ENCODE peak calls at places on chromosome 7, in ten cellular contexts. G, Z, I, U, H, S, C, D, F and M are unnamed samples.

GRCh38 chr7:6367701-6368211 is 80.0 kb downstream of the DAGLB start:
- DNase-seq in G (no peak), Z (no peak), I (no peak), U (no peak), H (no peak), S (no peak), C (no peak), D (peak; percentile 38), F (no peak), M (no peak)

GRCh38 chr7:33686001-33686591 is 219.2 kb upstream of the BMPER start:
- DNase-seq in G (no peak), Z (no peak), I (peak; percentile 29), U (peak; percentile 17), H (no peak), S (no peak), C (no peak), D (no peak), F (no peak), M (no peak)

GRCh38 chr7:10122573-10123100 is 851.0 kb upstream of the PHF14 start:
- DNase-seq in G (peak; percentile 20), Z (no peak), I (no peak), U (no peak), H (no peak), S (peak; percentile 92), C (no peak), D (no peak), F (no peak), M (no peak)

GRCh38 chr7:37346761-37347160 is 101.9 kb downstream of the ELMO1 start:
- DNase-seq in G (no peak), Z (no peak), I (no peak), U (no peak), H (no peak), S (peak; percentile 83), C (no peak), D (no peak), F (no peak), M (no peak)

GRCh38 chr7:5211730-5212482 is 21.9 kb downstream of the WIPI2 start:
- DNase-seq in G (no peak), Z (no peak), I (no peak), U (no peak), H (no peak), S (no peak), C (no peak), D (no peak), F (no peak), M (no peak)

GRCh38 chr7:98211221-98211675 is at the start of gene BHLHA15:
- DNase-seq in G (peak; percentile 41), Z (no peak), I (peak; percentile 96), U (peak; percentile 63), H (no peak), S (no peak), C (no peak), D (peak; percentile 16), F (no peak), M (no peak)

GRCh38 chr7:118026791-118027190 is 153.6 kb upstream of the CTTNBP2 start:
- DNase-seq in G (no peak), Z (no peak), I (no peak), U (no peak), H (no peak), S (no peak), C (no peak), D (no peak), F (no peak), M (no peak)

GRCh38 chr7:22420973-22421635 is 64.2 kb upstream of the RAPGEF5 start:
- DNase-seq in G (no peak), Z (no peak), I (no peak), U (no peak), H (no peak), S (no peak), C (no peak), D (no peak), F (no peak), M (no peak)

GRCh38 chr7:109984726-109985125 is 1106.2 kb upstream of the LRRN3 start:
- DNase-seq in G (no peak), Z (no peak), I (no peak), U (no peak), H (no peak), S (no peak), C (no peak), D (peak; percentile 44), F (no peak), M (no peak)

GRCh38 chr7:131511774-131512535 is 44.5 kb downstream of the PODXL start:
- DNase-seq in G (no peak), Z (no peak), I (no peak), U (no peak), H (no peak), S (no peak), C (no peak), D (no peak), F (no peak), M (no peak)

GRCh38 chr7:151427705-151428392 is 12.1 kb downstream of the CRYGN start:
- DNase-seq in G (no peak), Z (no peak), I (no peak), U (no peak), H (no peak), S (no peak), C (no peak), D (no peak), F (no peak), M (no peak)

GRCh38 chr7:98840604-98841508 is 29.0 kb downstream of the TMEM130 start:
- DNase-seq in G (no peak), Z (no peak), I (no peak), U (no peak), H (no peak), S (no peak), C (no peak), D (peak; percentile 32), F (no peak), M (no peak)

GRCh38 chr7:31811650-31812461 is 124.8 kb downstream of the PPP1R17 start:
- DNase-seq in G (no peak), Z (no peak), I (no peak), U (no peak), H (no peak), S (no peak), C (peak; percentile 13), D (peak; percentile 80), F (no peak), M (no peak)

GRCh38 chr7:43942997-43943701 is 16.9 kb downstream of the UBE2D4 start:
- DNase-seq in G (no peak), Z (no peak), I (peak; percentile 26), U (no peak), H (no peak), S (peak; percentile 45), C (no peak), D (no peak), F (no peak), M (no peak)